ENCODE peak calls at places on chromosomes 2 and 18, in seven cellular contexts. W is endothelial cell; D is AG09319; S is CD4-positive, alpha-beta T cell; I is anterior cingulate cortex; Z is GM20000; T is posterior vena cava. N is an unnamed sample.

GRCh38 chr2:118803012-118803411 is 44.4 kb downstream of the EN1 start:
- DNase-seq in Z (no peak), W (no peak), D (no peak), T (no peak), I (no peak), S (no peak), N (no peak)

GRCh38 chr2:197054437-197054836 is 127.9 kb upstream of the PGAP1 start:
- DNase-seq in Z (no peak), T (no peak), W (no peak), I (no peak), S (no peak), D (no peak), N (no peak)

GRCh38 chr2:123036300-123036699 is 988.8 kb upstream of the CNTNAP5 start:
- DNase-seq in T (peak; percentile 59), S (no peak), Z (no peak), D (no peak), I (no peak), W (no peak), N (no peak)

GRCh38 chr2:99984781-99985525 is 157.4 kb downstream of the AFF3 start:
- DNase-seq in W (no peak), I (no peak), D (peak; percentile 85), T (no peak), Z (no peak), S (no peak), N (no peak)

GRCh38 chr2:51997571-51997970 is 965.6 kb upstream of the NRXN1 start:
- DNase-seq in T (no peak), S (no peak), W (no peak), D (no peak), Z (no peak), I (no peak), N (no peak)

GRCh38 chr2:65397122-65397521 is 35.3 kb downstream of the SPRED2 start:
- DNase-seq in D (no peak), S (no peak), W (no peak), I (no peak), Z (no peak), T (no peak), N (no peak)

GRCh38 chr2:148756292-148756975 is 111.9 kb downstream of the EPC2 start:
- DNase-seq in Z (no peak), I (no peak), S (no peak), W (no peak), D (no peak), T (no peak), N (no peak)

GRCh38 chr2:29304399-29304798 is 189.2 kb downstream of the CLIP4 start:
- DNase-seq in S (no peak), D (no peak), Z (no peak), T (no peak), W (no peak), I (no peak), N (no peak)

GRCh38 chr18:702957-703659 is 9.3 kb downstream of the ENOSF1 start:
- DNase-seq in D (peak; percentile 54), S (no peak), I (no peak), T (peak; percentile 51), Z (no peak), W (no peak), N (no peak)

GRCh38 chr18:57422313-57422872 is 12.8 kb upstream of the ONECUT2 start:
- DNase-seq in S (no peak), T (no peak), D (no peak), Z (no peak), I (no peak), W (no peak), N (no peak)

GRCh38 chr2:171810409-171810993 is 83.5 kb downstream of the SLC25A12 start:
- DNase-seq in I (no peak), Z (no peak), T (no peak), S (no peak), D (peak; percentile 30), W (no peak), N (no peak)

GRCh38 chr2:27032495-27033252 is at the start of gene TMEM214:
- DNase-seq in S (peak; percentile 70), Z (peak; percentile 96), T (peak; percentile 97), W (peak; percentile 82), I (peak; percentile 81), D (peak; percentile 73), N (peak; percentile 63)

GRCh38 chr2:149068225-149068995 is 29.9 kb downstream of the LYPD6B start:
- DNase-seq in T (no peak), I (no peak), Z (no peak), W (no peak), D (no peak), S (no peak), N (no peak)

GRCh38 chr2:170214309-170214902 is 36.5 kb downstream of the MYO3B start:
- DNase-seq in T (no peak), W (no peak), D (no peak), Z (peak; percentile 13), I (no peak), S (no peak), N (no peak)

GRCh38 chr2:26299488-26300092 is 46.4 kb upstream of the SELENOI start:
- DNase-seq in D (peak; percentile 28), S (peak; percentile 9), T (no peak), W (peak; percentile 24), Z (peak; percentile 27), I (no peak), N (no peak)